ENCODE peak calls at places on chromosomes 5 and 9, in seven cellular contexts. One of them, this sample, is unnamed.

GRCh38 chr5:180611140-180611850 is 20.0 kb upstream of the SCGB3A1 start:
- DNase-seq in HuH-7.5: peak; percentile 85
- DNase-seq in choroid plexus epithelial cell: no peak
- DNase-seq in HCEC 1CT: no peak
- DNase-seq in HL-60: no peak
- DNase-seq in stimulated activated effector memory CD8-positive, alpha-beta T cell treated with anti-CD3 and anti-CD28 coated beads, Interleukin-12 subunit alpha, Interleukin-12 subunit beta, amount 100 ng/mL, for 72 hours: no peak
- DNase-seq in non-pigmented ciliary epithelial cell: no peak
- DNase-seq in this sample: no peak

GRCh38 chr5:95704150-95704549 is 21.4 kb upstream of the SPATA9 start:
- DNase-seq in HL-60: no peak
- DNase-seq in stimulated activated effector memory CD8-positive, alpha-beta T cell treated with anti-CD3 and anti-CD28 coated beads, Interleukin-12 subunit alpha, Interleukin-12 subunit beta, amount 100 ng/mL, for 72 hours: no peak
- DNase-seq in HCEC 1CT: no peak
- DNase-seq in non-pigmented ciliary epithelial cell: no peak
- DNase-seq in HuH-7.5: no peak
- DNase-seq in choroid plexus epithelial cell: peak; percentile 85
- DNase-seq in this sample: no peak

GRCh38 chr5:113512341-113512740 is 1.2 kb upstream of the YTHDC2 start:
- DNase-seq in choroid plexus epithelial cell: no peak
- DNase-seq in HL-60: no peak
- DNase-seq in non-pigmented ciliary epithelial cell: no peak
- DNase-seq in HuH-7.5: no peak
- DNase-seq in HCEC 1CT: no peak
- DNase-seq in stimulated activated effector memory CD8-positive, alpha-beta T cell treated with anti-CD3 and anti-CD28 coated beads, Interleukin-12 subunit alpha, Interleukin-12 subunit beta, amount 100 ng/mL, for 72 hours: no peak
- DNase-seq in this sample: no peak

GRCh38 chr9:105127863-105128220 is 116.6 kb upstream of the SLC44A1 start:
- DNase-seq in non-pigmented ciliary epithelial cell: peak; percentile 67
- DNase-seq in choroid plexus epithelial cell: peak; percentile 70
- DNase-seq in HL-60: peak; percentile 86
- DNase-seq in stimulated activated effector memory CD8-positive, alpha-beta T cell treated with anti-CD3 and anti-CD28 coated beads, Interleukin-12 subunit alpha, Interleukin-12 subunit beta, amount 100 ng/mL, for 72 hours: no peak
- DNase-seq in HCEC 1CT: peak; percentile 25
- DNase-seq in HuH-7.5: no peak
- DNase-seq in this sample: no peak

GRCh38 chr5:154331924-154332323 is 113.9 kb upstream of the SAP30L start:
- DNase-seq in non-pigmented ciliary epithelial cell: no peak
- DNase-seq in stimulated activated effector memory CD8-positive, alpha-beta T cell treated with anti-CD3 and anti-CD28 coated beads, Interleukin-12 subunit alpha, Interleukin-12 subunit beta, amount 100 ng/mL, for 72 hours: no peak
- DNase-seq in HuH-7.5: no peak
- DNase-seq in HCEC 1CT: no peak
- DNase-seq in choroid plexus epithelial cell: no peak
- DNase-seq in HL-60: no peak
- DNase-seq in this sample: no peak

GRCh38 chr5:169020102-169020501 is 280.8 kb downstream of the SLIT3 start:
- DNase-seq in HCEC 1CT: no peak
- DNase-seq in non-pigmented ciliary epithelial cell: no peak
- DNase-seq in stimulated activated effector memory CD8-positive, alpha-beta T cell treated with anti-CD3 and anti-CD28 coated beads, Interleukin-12 subunit alpha, Interleukin-12 subunit beta, amount 100 ng/mL, for 72 hours: no peak
- DNase-seq in choroid plexus epithelial cell: peak; percentile 16
- DNase-seq in HL-60: no peak
- DNase-seq in HuH-7.5: no peak
- DNase-seq in this sample: no peak

GRCh38 chr5:9431496-9432258 is 114.2 kb downstream of the SEMA5A start:
- DNase-seq in stimulated activated effector memory CD8-positive, alpha-beta T cell treated with anti-CD3 and anti-CD28 coated beads, Interleukin-12 subunit alpha, Interleukin-12 subunit beta, amount 100 ng/mL, for 72 hours: no peak
- DNase-seq in HCEC 1CT: peak; percentile 64
- DNase-seq in HL-60: no peak
- DNase-seq in choroid plexus epithelial cell: peak; percentile 24
- DNase-seq in non-pigmented ciliary epithelial cell: no peak
- DNase-seq in HuH-7.5: no peak
- DNase-seq in this sample: no peak

GRCh38 chr5:96661101-96661840 is 905 bp upstream of the CAST start:
- DNase-seq in HuH-7.5: peak; percentile 23
- DNase-seq in stimulated activated effector memory CD8-positive, alpha-beta T cell treated with anti-CD3 and anti-CD28 coated beads, Interleukin-12 subunit alpha, Interleukin-12 subunit beta, amount 100 ng/mL, for 72 hours: no peak
- DNase-seq in HL-60: peak; percentile 17
- DNase-seq in choroid plexus epithelial cell: peak; percentile 69
- DNase-seq in HCEC 1CT: peak; percentile 50
- DNase-seq in non-pigmented ciliary epithelial cell: no peak
- DNase-seq in this sample: no peak

GRCh38 chr9:121246821-121247511 is 21.0 kb upstream of the GSN start:
- DNase-seq in non-pigmented ciliary epithelial cell: peak; percentile 96
- DNase-seq in HuH-7.5: no peak
- DNase-seq in HCEC 1CT: peak; percentile 86
- DNase-seq in stimulated activated effector memory CD8-positive, alpha-beta T cell treated with anti-CD3 and anti-CD28 coated beads, Interleukin-12 subunit alpha, Interleukin-12 subunit beta, amount 100 ng/mL, for 72 hours: no peak
- DNase-seq in HL-60: peak; percentile 44
- DNase-seq in choroid plexus epithelial cell: peak; percentile 98
- DNase-seq in this sample: peak; percentile 67

GRCh38 chr9:107927276-107927675 is 437.7 kb upstream of the KLF4 start:
- DNase-seq in stimulated activated effector memory CD8-positive, alpha-beta T cell treated with anti-CD3 and anti-CD28 coated beads, Interleukin-12 subunit alpha, Interleukin-12 subunit beta, amount 100 ng/mL, for 72 hours: no peak
- DNase-seq in non-pigmented ciliary epithelial cell: no peak
- DNase-seq in HL-60: no peak
- DNase-seq in choroid plexus epithelial cell: no peak
- DNase-seq in HCEC 1CT: no peak
- DNase-seq in HuH-7.5: no peak
- DNase-seq in this sample: no peak

GRCh38 chr5:61332891-61333350 is 863 bp downstream of the ZSWIM6 start:
- DNase-seq in HL-60: peak; percentile 1
- DNase-seq in non-pigmented ciliary epithelial cell: no peak
- DNase-seq in HCEC 1CT: peak; percentile 71
- DNase-seq in choroid plexus epithelial cell: peak; percentile 74
- DNase-seq in stimulated activated effector memory CD8-positive, alpha-beta T cell treated with anti-CD3 and anti-CD28 coated beads, Interleukin-12 subunit alpha, Interleukin-12 subunit beta, amount 100 ng/mL, for 72 hours: peak; percentile 23
- DNase-seq in HuH-7.5: peak; percentile 47
- DNase-seq in this sample: no peak

GRCh38 chr5:77143998-77144836 is 57.1 kb upstream of the ZBED3 start:
- DNase-seq in HuH-7.5: no peak
- DNase-seq in choroid plexus epithelial cell: peak; percentile 92
- DNase-seq in non-pigmented ciliary epithelial cell: peak; percentile 40
- DNase-seq in HL-60: peak; percentile 43
- DNase-seq in stimulated activated effector memory CD8-positive, alpha-beta T cell treated with anti-CD3 and anti-CD28 coated beads, Interleukin-12 subunit alpha, Interleukin-12 subunit beta, amount 100 ng/mL, for 72 hours: peak; percentile 7
- DNase-seq in HCEC 1CT: peak; percentile 55
- DNase-seq in this sample: no peak

GRCh38 chr5:154603978-154604679 is 126.1 kb upstream of the HAND1 start:
- DNase-seq in choroid plexus epithelial cell: peak; percentile 23
- DNase-seq in stimulated activated effector memory CD8-positive, alpha-beta T cell treated with anti-CD3 and anti-CD28 coated beads, Interleukin-12 subunit alpha, Interleukin-12 subunit beta, amount 100 ng/mL, for 72 hours: no peak
- DNase-seq in non-pigmented ciliary epithelial cell: no peak
- DNase-seq in HL-60: no peak
- DNase-seq in HuH-7.5: no peak
- DNase-seq in HCEC 1CT: no peak
- DNase-seq in this sample: no peak

GRCh38 chr9:35756275-35756742 is 2.2 kb upstream of the MSMP start:
- DNase-seq in HL-60: peak; percentile 86
- DNase-seq in non-pigmented ciliary epithelial cell: no peak
- DNase-seq in stimulated activated effector memory CD8-positive, alpha-beta T cell treated with anti-CD3 and anti-CD28 coated beads, Interleukin-12 subunit alpha, Interleukin-12 subunit beta, amount 100 ng/mL, for 72 hours: peak; percentile 72
- DNase-seq in choroid plexus epithelial cell: no peak
- DNase-seq in HuH-7.5: peak; percentile 51
- DNase-seq in HCEC 1CT: no peak
- DNase-seq in this sample: no peak

GRCh38 chr5:180599981-180600553 is 8.8 kb upstream of the SCGB3A1 start:
- DNase-seq in choroid plexus epithelial cell: no peak
- DNase-seq in non-pigmented ciliary epithelial cell: no peak
- DNase-seq in HL-60: peak; percentile 37
- DNase-seq in stimulated activated effector memory CD8-positive, alpha-beta T cell treated with anti-CD3 and anti-CD28 coated beads, Interleukin-12 subunit alpha, Interleukin-12 subunit beta, amount 100 ng/mL, for 72 hours: no peak
- DNase-seq in HuH-7.5: no peak
- DNase-seq in HCEC 1CT: no peak
- DNase-seq in this sample: no peak

GRCh38 chr9:135804588-135805421 is 102.5 kb downstream of the CAMSAP1 start:
- DNase-seq in HCEC 1CT: no peak
- DNase-seq in HuH-7.5: no peak
- DNase-seq in non-pigmented ciliary epithelial cell: peak; percentile 8
- DNase-seq in HL-60: no peak
- DNase-seq in choroid plexus epithelial cell: peak; percentile 11
- DNase-seq in stimulated activated effector memory CD8-positive, alpha-beta T cell treated with anti-CD3 and anti-CD28 coated beads, Interleukin-12 subunit alpha, Interleukin-12 subunit beta, amount 100 ng/mL, for 72 hours: no peak
- DNase-seq in this sample: no peak

GRCh38 chr9:25602366-25603044 is 75.7 kb downstream of the TUSC1 start:
- DNase-seq in HL-60: no peak
- DNase-seq in choroid plexus epithelial cell: no peak
- DNase-seq in HuH-7.5: no peak
- DNase-seq in HCEC 1CT: no peak
- DNase-seq in stimulated activated effector memory CD8-positive, alpha-beta T cell treated with anti-CD3 and anti-CD28 coated beads, Interleukin-12 subunit alpha, Interleukin-12 subunit beta, amount 100 ng/mL, for 72 hours: no peak
- DNase-seq in non-pigmented ciliary epithelial cell: no peak
- DNase-seq in this sample: no peak

GRCh38 chr5:77945874-77946273 is 169.7 kb upstream of the TBCA start:
- DNase-seq in HL-60: no peak
- DNase-seq in non-pigmented ciliary epithelial cell: no peak
- DNase-seq in stimulated activated effector memory CD8-positive, alpha-beta T cell treated with anti-CD3 and anti-CD28 coated beads, Interleukin-12 subunit alpha, Interleukin-12 subunit beta, amount 100 ng/mL, for 72 hours: no peak
- DNase-seq in HuH-7.5: no peak
- DNase-seq in HCEC 1CT: no peak
- DNase-seq in choroid plexus epithelial cell: no peak
- DNase-seq in this sample: no peak

This sample was measured in HS-5.